ENCODE peak calls at places on chromosomes 13 and 19, in five cellular contexts. X is mesendoderm; P is adipocyte; H is A549; S is stimulated activated naive CD8-positive, alpha-beta T cell treated with anti-CD3 and anti-CD28 coated beads, Interleukin-15, Interleukin-2, amounts not matched to agents 100 U/mL and 50 U/mL, for 24 hours. I is an unnamed sample.

GRCh38 chr19:12800873-12801465 is 631 bp downstream of the PRDX2 start:
- DNase-seq in X (no peak), P (peak), H (no peak), S (peak), I (no peak)

GRCh38 chr19:38506723-38507550 is 73.4 kb downstream of the RYR1 start:
- DNase-seq in X (peak), P (peak), H (peak), S (peak), I (peak)

GRCh38 chr13:94968757-94969086 is 256.4 kb upstream of the SOX21 start:
- DNase-seq in X (no peak), P (no peak), H (peak), S (no peak), I (no peak)

GRCh38 chr13:24053505-24054251 is 106.8 kb upstream of the SPATA13 start:
- DNase-seq in X (peak), P (peak), H (peak), S (peak), I (peak)

GRCh38 chr13:114257014-114257413 is 22.3 kb downstream of the CDC16 start:
- DNase-seq in X (peak), P (no peak), H (no peak), S (no peak), I (no peak)

GRCh38 chr13:77555246-77555645 is 19.7 kb downstream of the SCEL start:
- DNase-seq in X (no peak), P (no peak), H (no peak), S (no peak), I (no peak)

GRCh38 chr19:38529610-38530009 is 88.1 kb downstream of the MAP4K1 start:
- DNase-seq in X (no peak), P (no peak), H (no peak), S (no peak), I (no peak)

GRCh38 chr13:36344886-36345437 is 1.2 kb downstream of the SPART start:
- DNase-seq in X (no peak), P (peak), H (no peak), S (peak), I (no peak)

GRCh38 chr19:46009530-46010510 is 13.0 kb downstream of the PGLYRP1 start:
- DNase-seq in X (peak), P (peak), H (peak), S (peak), I (peak)

GRCh38 chr13:51645154-51645650 is 60.9 kb downstream of the WDFY2 start:
- DNase-seq in X (peak), P (peak), H (no peak), S (no peak), I (peak)

GRCh38 chr13:92158335-92158734 is 759.9 kb downstream of the GPC5 start:
- DNase-seq in X (no peak), P (no peak), H (no peak), S (no peak), I (no peak)

GRCh38 chr13:29654807-29655547 is 59.5 kb upstream of the SLC7A1 start:
- DNase-seq in X (no peak), P (peak), H (no peak), S (no peak), I (no peak)

GRCh38 chr13:110942248-110942981 is 27.5 kb upstream of the ANKRD10 start:
- DNase-seq in X (no peak), P (no peak), H (no peak), S (peak), I (no peak)

GRCh38 chr19:7161292-7161691 is 91.8 kb downstream of the ZNF557 start:
- DNase-seq in X (no peak), P (no peak), H (no peak), S (no peak), I (no peak)

GRCh38 chr19:43638214-43638990 is 1.2 kb downstream of the CADM4 start:
- DNase-seq in X (no peak), P (no peak), H (no peak), S (no peak), I (no peak)

GRCh38 chr13:101691326-101691725 is 238.9 kb downstream of the ITGBL1 start:
- DNase-seq in X (no peak), P (no peak), H (no peak), S (no peak), I (no peak)

GRCh38 chr13:93345642-93346220 is 119.1 kb downstream of the GPC6 start:
- DNase-seq in X (no peak), P (peak), H (no peak), S (no peak), I (no peak)

GRCh38 chr19:38061294-38061693 is 154.3 kb downstream of the SIPA1L3 start:
- DNase-seq in X (no peak), P (peak), H (peak), S (no peak), I (no peak)

GRCh38 chr19:45676851-45677263 is 8.8 kb downstream of the GIPR start:
- DNase-seq in X (peak), P (no peak), H (no peak), S (peak), I (peak)

GRCh38 chr13:102999498-102999897 is 66.7 kb downstream of the SLC10A2 start:
- DNase-seq in X (no peak), P (no peak), H (no peak), S (no peak), I (no peak)

GRCh38 chr19:32537626-32538025 is 43.4 kb upstream of the PDCD5 start:
- DNase-seq in X (no peak), P (no peak), H (no peak), S (no peak), I (no peak)

GRCh38 chr19:50977626-50978025 is 6.1 kb downstream of the KLK7 start:
- DNase-seq in X (peak), P (no peak), H (no peak), S (no peak), I (no peak)

GRCh38 chr13:26498524-26499208 is 58.8 kb upstream of the WASF3 start:
- DNase-seq in X (no peak), P (no peak), H (no peak), S (no peak), I (no peak)

GRCh38 chr13:94249512-94249911 is 230.0 kb downstream of the DCT start:
- DNase-seq in X (peak), P (peak), H (no peak), S (no peak), I (no peak)

GRCh38 chr19:6108721-6109633 is 1.3 kb downstream of the RFX2 start:
- DNase-seq in X (peak), P (peak), H (no peak), S (peak), I (peak)

GRCh38 chr19:21891086-21891485 is 55.1 kb upstream of the ZNF43 start:
- DNase-seq in X (no peak), P (no peak), H (no peak), S (no peak), I (no peak)

GRCh38 chr13:43895940-43896339 is 16.2 kb downstream of the LACC1 start:
- DNase-seq in X (no peak), P (peak), H (no peak), S (no peak), I (no peak)

GRCh38 chr19:37986048-37986750 is 79.2 kb downstream of the SIPA1L3 start:
- DNase-seq in X (no peak), P (no peak), H (no peak), S (no peak), I (peak)

GRCh38 chr19:24033962-24034342 is 53.0 kb upstream of the ZNF254 start:
- DNase-seq in X (peak), P (peak), H (peak), S (peak), I (no peak)

GRCh38 chr19:47123406-47123805 is 7.2 kb upstream of the SAE1 start:
- DNase-seq in X (no peak), P (no peak), H (no peak), S (no peak), I (no peak)

GRCh38 chr13:76711515-76712182 is 174.6 kb downstream of the KCTD12 start:
- DNase-seq in X (no peak), P (peak), H (no peak), S (no peak), I (no peak)

GRCh38 chr19:40603071-40603718 is 2.0 kb downstream of the LTBP4 start:
- DNase-seq in X (peak), P (no peak), H (no peak), S (no peak), I (no peak)

GRCh38 chr13:100753391-100753790 is 78.8 kb upstream of the TMTC4 start:
- DNase-seq in X (no peak), P (no peak), H (no peak), S (no peak), I (no peak)

GRCh38 chr19:40601061-40601973 is at the start of gene LTBP4:
- DNase-seq in X (no peak), P (peak), H (no peak), S (peak), I (peak)

GRCh38 chr13:50898338-50898737 is 11.3 kb upstream of the RNASEH2B start:
- DNase-seq in X (no peak), P (no peak), H (no peak), S (no peak), I (no peak)

I was measured in CD8-positive, alpha-beta memory T cell.